ENCODE peak calls at places on chromosomes 7 and 10, in eight cellular contexts. T, O, H, J, C, U, M and N are unnamed samples.

GRCh38 chr7:112286294-112287086 is 80.0 kb downstream of the ZNF277 start:
- DNase-seq in T (no peak), O (no peak), H (no peak), J (no peak), C (no peak), U (peak; percentile 34), M (no peak), N (no peak)

GRCh38 chr7:39054731-39055130 is 77.0 kb downstream of the POU6F2 start:
- DNase-seq in T (no peak), O (no peak), H (no peak), J (no peak), C (no peak), U (no peak), M (no peak), N (no peak)

GRCh38 chr10:98242823-98243222 is 25.2 kb downstream of the LOXL4 start:
- DNase-seq in T (no peak), O (peak; percentile 45), H (no peak), J (no peak), C (no peak), U (no peak), M (peak; percentile 39), N (no peak)

GRCh38 chr10:92847185-92847864 is 995 bp upstream of the EXOC6 start:
- DNase-seq in T (no peak), O (peak; percentile 64), H (no peak), J (no peak), C (no peak), U (no peak), M (no peak), N (no peak)

GRCh38 chr10:12241810-12242529 is 46.0 kb downstream of the CDC123 start:
- DNase-seq in T (no peak), O (peak; percentile 33), H (no peak), J (peak; percentile 31), C (no peak), U (no peak), M (no peak), N (no peak)

GRCh38 chr10:105258036-105258673 is 617.1 kb downstream of the SORCS3 start:
- DNase-seq in T (no peak), O (no peak), H (no peak), J (no peak), C (no peak), U (no peak), M (no peak), N (no peak)

GRCh38 chr10:15789793-15790525 is 70.2 kb upstream of the ITGA8 start:
- DNase-seq in T (no peak), O (peak; percentile 90), H (no peak), J (no peak), C (no peak), U (no peak), M (no peak), N (no peak)

GRCh38 chr10:48523820-48524758 is 80.8 kb downstream of the ARHGAP22 start:
- DNase-seq in T (peak; percentile 61), O (no peak), H (peak; percentile 72), J (no peak), C (peak; percentile 43), U (peak; percentile 67), M (peak; percentile 23), N (no peak)

GRCh38 chr10:8181496-8182174 is 127.1 kb downstream of the GATA3 start:
- DNase-seq in T (no peak), O (no peak), H (no peak), J (no peak), C (no peak), U (no peak), M (peak; percentile 33), N (no peak)

GRCh38 chr7:151011097-151011409 is 13.2 kb downstream of the ATG9B start:
- DNase-seq in T (no peak), O (no peak), H (no peak), J (no peak), C (no peak), U (no peak), M (no peak), N (no peak)

GRCh38 chr7:151012031-151012692 is 12.1 kb downstream of the ATG9B start:
- DNase-seq in T (no peak), O (no peak), H (no peak), J (no peak), C (no peak), U (no peak), M (peak; percentile 73), N (no peak)

GRCh38 chr7:151013728-151014497 is 10.4 kb downstream of the ATG9B start:
- DNase-seq in T (peak; percentile 84), O (peak; percentile 63), H (peak; percentile 88), J (peak; percentile 64), C (no peak), U (peak; percentile 96), M (peak; percentile 84), N (peak; percentile 89)

GRCh38 chr7:151013356-151013727 is 11.0 kb downstream of the ATG9B start:
- DNase-seq in T (no peak), O (no peak), H (no peak), J (no peak), C (no peak), U (no peak), M (no peak), N (no peak)

GRCh38 chr7:151012921-151013347 is 11.4 kb downstream of the ATG9B start:
- DNase-seq in T (peak; percentile 63), O (peak; percentile 19), H (no peak), J (no peak), C (peak; percentile 74), U (peak; percentile 76), M (peak; percentile 72), N (no peak)
- TF ChIP-seq CTCF in T (no peak), O (peak; percentile 66), H (peak; percentile 53), J (peak; percentile 23), C (peak; percentile 52), U (peak; percentile 22), M (peak; percentile 56), N (peak; percentile 50)

GRCh38 chr10:2992401-2993198 is 74.7 kb upstream of the PFKP start:
- DNase-seq in T (no peak), O (no peak), H (no peak), J (no peak), C (no peak), U (no peak), M (no peak), N (no peak)
- TF ChIP-seq CTCF in T (no peak), O (peak; percentile 23), H (no peak), J (no peak), C (peak; percentile 37), U (no peak), M (peak; percentile 13), N (no peak)

GRCh38 chr7:4849390-4849789 is 12.4 kb downstream of the PAPOLB start:
- DNase-seq in T (no peak), O (peak; percentile 49), H (peak; percentile 16), J (no peak), C (peak; percentile 21), U (no peak), M (peak; percentile 42), N (no peak)
- TF ChIP-seq CTCF in T (no peak), O (peak; percentile 37), H (no peak), J (no peak), C (peak; percentile 29), U (no peak), M (peak; percentile 28), N (no peak)

DNA sequence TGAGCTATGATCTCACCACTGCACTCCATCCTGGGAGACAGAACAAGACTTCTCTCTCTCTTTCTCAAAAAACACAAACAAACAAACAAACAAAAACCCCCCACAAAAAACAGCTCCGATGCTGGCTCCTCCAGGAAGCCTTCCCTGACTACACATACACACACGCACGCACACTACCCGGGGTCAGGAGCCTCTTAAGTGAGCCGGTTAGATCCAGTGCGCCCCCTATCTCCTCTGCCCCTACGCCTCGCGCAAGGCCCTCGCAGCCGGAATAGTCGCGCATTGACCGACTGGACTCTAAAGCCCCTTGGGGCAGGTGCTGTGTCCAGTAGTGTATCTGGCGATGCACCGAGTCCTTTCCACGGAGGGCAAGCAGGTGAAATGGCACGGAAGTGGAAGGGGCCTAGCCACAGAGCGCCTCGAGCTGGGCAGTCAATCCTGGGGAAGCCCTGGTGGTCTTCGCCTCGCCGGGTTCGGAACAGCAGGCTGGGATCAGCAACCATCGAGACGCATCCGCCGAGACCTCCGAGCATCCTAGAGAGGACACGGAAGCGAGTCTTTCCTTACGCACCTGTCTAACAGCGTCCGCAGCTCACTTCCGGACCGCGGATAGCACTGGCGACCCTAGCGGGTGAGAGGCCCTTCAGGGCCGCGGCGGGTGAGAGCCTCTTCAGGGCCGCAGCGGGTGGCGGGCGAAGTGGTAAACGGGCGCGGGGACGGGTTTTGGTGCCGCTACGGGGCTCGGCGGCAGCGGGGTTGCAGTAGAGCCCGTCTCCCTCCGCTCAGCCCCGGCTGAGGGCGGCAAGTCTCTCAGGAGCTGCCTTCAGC is at the start of gene ZSCAN25:
- DNase-seq in T (peak; percentile 92), O (peak; percentile 95), H (peak; percentile 91), J (peak; percentile 83), C (peak; percentile 96), U (peak; percentile 93), M (peak; percentile 94), N (peak; percentile 77)
- TF ChIP-seq CTCF in T (peak; percentile 11), O (peak; percentile 31), H (no peak), J (peak; percentile 15), C (peak; percentile 67), U (peak; percentile 47), M (peak; percentile 55), N (no peak)

GRCh38 chr10:58712982-58713381 is 200.3 kb downstream of the BICC1 start:
- DNase-seq in T (no peak), O (peak; percentile 45), H (no peak), J (no peak), C (no peak), U (no peak), M (no peak), N (no peak)
- TF ChIP-seq CTCF in T (no peak), O (peak; percentile 31), H (no peak), J (no peak), C (peak; percentile 19), U (no peak), M (peak; percentile 15), N (no peak)

GRCh38 chr10:101041252-101041761 is 10.3 kb downstream of the SFXN3 start:
- DNase-seq in T (peak; percentile 93), O (peak; percentile 89), H (no peak), J (peak; percentile 82), C (peak; percentile 94), U (peak; percentile 83), M (peak; percentile 92), N (peak; percentile 79)
- TF ChIP-seq CTCF in T (peak; percentile 49), O (peak; percentile 89), H (peak; percentile 79), J (peak; percentile 80), C (peak; percentile 85), U (peak; percentile 74), M (peak; percentile 88), N (peak; percentile 90)

GRCh38 chr7:100157069-100157333 is 1.5 kb downstream of the TRAPPC14 start:
- DNase-seq in T (no peak), O (no peak), H (no peak), J (no peak), C (no peak), U (no peak), M (no peak), N (no peak)

GRCh38 chr7:100158229-100159098 is at the start of gene TRAPPC14:
- DNase-seq in T (peak; percentile 94), O (peak; percentile 79), H (peak; percentile 98), J (peak; percentile 92), C (peak; percentile 98), U (peak; percentile 96), M (peak; percentile 95), N (peak; percentile 83)

GRCh38 chr7:100156331-100157068 is 2.0 kb downstream of the TRAPPC14 start:
- DNase-seq in T (no peak), O (no peak), H (no peak), J (no peak), C (no peak), U (no peak), M (no peak), N (peak; percentile 58)

GRCh38 chr7:100159099-100159623 is 638 bp upstream of the TRAPPC14 start:
- DNase-seq in T (no peak), O (peak; percentile 32), H (no peak), J (no peak), C (no peak), U (no peak), M (no peak), N (no peak)

GRCh38 chr7:100157334-100158228 is 942 bp downstream of the TRAPPC14 start:
- DNase-seq in T (peak; percentile 74), O (peak; percentile 78), H (no peak), J (no peak), C (no peak), U (peak; percentile 50), M (peak; percentile 72), N (peak; percentile 62)
- TF ChIP-seq CTCF in T (no peak), O (peak; percentile 32), H (no peak), J (no peak), C (no peak), U (no peak), M (peak; percentile 19), N (no peak)